ENCODE peak calls at places on chromosomes 16 and 17, in five cellular contexts. One of them, this sample, is unnamed. For H3K4me1, the result is how much of the 10 kb centered on the place peaks cover.

GRCh38 chr17:34981538-34982241 is 1.4 kb downstream of the LIG3 start:
- DNase-seq in psoas muscle: no peak
- DNase-seq in pancreas: no peak
- DNase-seq in body of pancreas: no peak
- DNase-seq in adrenal gland: no peak
- DNase-seq in this sample: no peak

GRCh38 chr16:25289466-25289865 is 31.8 kb upstream of the ZKSCAN2 start:
- DNase-seq in psoas muscle: no peak
- DNase-seq in pancreas: no peak
- DNase-seq in body of pancreas: no peak
- DNase-seq in adrenal gland: no peak
- DNase-seq in this sample: no peak

GRCh38 chr17:19534562-19535149 is 1.0 kb downstream of the SLC47A1 start:
- DNase-seq in psoas muscle: no peak
- DNase-seq in pancreas: peak
- DNase-seq in body of pancreas: no peak
- DNase-seq in adrenal gland: no peak
- DNase-seq in this sample: no peak

GRCh38 chr16:81493755-81494433 is 49.3 kb downstream of the CMIP start:
- DNase-seq in psoas muscle: no peak
- DNase-seq in pancreas: peak
- DNase-seq in body of pancreas: peak
- DNase-seq in adrenal gland: peak
- DNase-seq in this sample: no peak

GRCh38 chr17:8791910-8792270 is 7.3 kb downstream of the MFSD6L start:
- DNase-seq in psoas muscle: no peak
- DNase-seq in pancreas: no peak
- DNase-seq in body of pancreas: no peak
- DNase-seq in adrenal gland: no peak
- DNase-seq in this sample: no peak

GRCh38 chr17:46935658-46936266 is 12.8 kb downstream of the GOSR2 start:
- DNase-seq in psoas muscle: no peak
- DNase-seq in pancreas: no peak
- DNase-seq in body of pancreas: no peak
- DNase-seq in adrenal gland: no peak
- DNase-seq in this sample: no peak

GRCh38 chr16:9091867-9092281 is 430 bp downstream of the HAPSTR1 start:
- DNase-seq in psoas muscle: peak
- DNase-seq in pancreas: no peak
- DNase-seq in body of pancreas: peak
- DNase-seq in adrenal gland: peak
- DNase-seq in this sample: no peak

GRCh38 chr17:71188811-71189492 is 931.9 kb upstream of the SOX9 start:
- DNase-seq in psoas muscle: no peak
- DNase-seq in pancreas: no peak
- DNase-seq in body of pancreas: no peak
- DNase-seq in adrenal gland: no peak
- DNase-seq in this sample: no peak

GRCh38 chr17:28335959-28336871 is 654 bp downstream of the TNFAIP1 start:
- DNase-seq in psoas muscle: peak
- DNase-seq in pancreas: no peak
- DNase-seq in body of pancreas: peak
- DNase-seq in adrenal gland: peak
- DNase-seq in this sample: peak

GRCh38 chr16:72537684-72538083 is 365.7 kb upstream of the PMFBP1 start:
- DNase-seq in psoas muscle: no peak
- DNase-seq in pancreas: no peak
- DNase-seq in body of pancreas: no peak
- DNase-seq in adrenal gland: no peak
- DNase-seq in this sample: no peak

GRCh38 chr16:22814330-22815105 is 556 bp downstream of the HS3ST2 start:
- DNase-seq in psoas muscle: no peak
- DNase-seq in pancreas: peak
- DNase-seq in body of pancreas: no peak
- DNase-seq in adrenal gland: peak
- DNase-seq in this sample: no peak

GRCh38 chr17:26962255-26963162 is 331.4 kb upstream of the WSB1 start:
- DNase-seq in psoas muscle: no peak
- DNase-seq in pancreas: peak
- DNase-seq in body of pancreas: no peak
- DNase-seq in adrenal gland: no peak
- DNase-seq in this sample: no peak
- H3K4me3 ChIP-seq in psoas muscle: no peak
- H3K4me3 ChIP-seq in pancreas: no peak
- H3K4me3 ChIP-seq in body of pancreas: no peak
- H3K4me3 ChIP-seq in adrenal gland: no peak
- H3K4me3 ChIP-seq in this sample: no peak

GRCh38 chr16:12257926-12258561 is 281.5 kb downstream of the SNX29 start:
- DNase-seq in psoas muscle: no peak
- DNase-seq in pancreas: no peak
- DNase-seq in body of pancreas: peak
- DNase-seq in adrenal gland: peak
- DNase-seq in this sample: no peak
- H3K4me1 ChIP-seq in psoas muscle: under half
- H3K4me1 ChIP-seq in pancreas: under half
- H3K4me1 ChIP-seq in body of pancreas: under half
- H3K4me1 ChIP-seq in adrenal gland: under half
- H3K4me1 ChIP-seq in this sample: under half

GRCh38 chr16:55331648-55332185 is 7.7 kb downstream of the IRX6 start:
- DNase-seq in psoas muscle: no peak
- DNase-seq in pancreas: no peak
- DNase-seq in body of pancreas: no peak
- DNase-seq in adrenal gland: no peak
- DNase-seq in this sample: no peak
- H3K4me3 ChIP-seq in psoas muscle: peak
- H3K4me3 ChIP-seq in pancreas: no peak
- H3K4me3 ChIP-seq in body of pancreas: no peak
- H3K4me3 ChIP-seq in adrenal gland: no peak
- H3K4me3 ChIP-seq in this sample: no peak

DNA sequence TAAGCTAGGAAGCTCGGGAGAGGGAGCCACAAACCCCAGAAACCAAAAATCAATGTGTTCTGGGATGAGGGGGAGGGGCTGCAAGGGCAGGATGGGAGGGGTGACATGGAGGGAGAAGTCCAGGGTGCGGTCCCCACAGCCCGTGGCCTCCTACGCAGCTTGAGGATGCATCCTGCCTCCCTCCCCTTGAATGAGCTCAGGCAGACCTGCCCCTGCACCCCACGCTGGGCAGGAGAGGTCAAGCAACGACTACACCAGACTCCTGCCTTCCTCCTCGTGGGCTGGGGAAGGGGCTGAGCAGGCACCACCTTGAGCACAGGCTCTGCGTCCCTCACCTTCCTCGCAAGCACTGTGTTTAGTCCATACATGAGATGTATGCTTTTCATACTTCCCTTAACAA is 3.9 kb downstream of the ANKRD13B start:
- DNase-seq in psoas muscle: no peak
- DNase-seq in pancreas: no peak
- DNase-seq in body of pancreas: no peak
- DNase-seq in adrenal gland: no peak
- DNase-seq in this sample: no peak
- H3K4me1 ChIP-seq in psoas muscle: under half
- H3K4me1 ChIP-seq in pancreas: under half
- H3K4me1 ChIP-seq in body of pancreas: under half
- H3K4me1 ChIP-seq in adrenal gland: under half
- H3K4me1 ChIP-seq in this sample: under half

GRCh38 chr17:78332530-78332929 is 27.3 kb downstream of the SOCS3 start:
- DNase-seq in psoas muscle: no peak
- DNase-seq in pancreas: no peak
- DNase-seq in body of pancreas: no peak
- DNase-seq in adrenal gland: no peak
- DNase-seq in this sample: no peak
- H3K4me3 ChIP-seq in psoas muscle: no peak
- H3K4me3 ChIP-seq in pancreas: no peak
- H3K4me3 ChIP-seq in body of pancreas: no peak
- H3K4me3 ChIP-seq in adrenal gland: no peak
- H3K4me3 ChIP-seq in this sample: no peak

DNA sequence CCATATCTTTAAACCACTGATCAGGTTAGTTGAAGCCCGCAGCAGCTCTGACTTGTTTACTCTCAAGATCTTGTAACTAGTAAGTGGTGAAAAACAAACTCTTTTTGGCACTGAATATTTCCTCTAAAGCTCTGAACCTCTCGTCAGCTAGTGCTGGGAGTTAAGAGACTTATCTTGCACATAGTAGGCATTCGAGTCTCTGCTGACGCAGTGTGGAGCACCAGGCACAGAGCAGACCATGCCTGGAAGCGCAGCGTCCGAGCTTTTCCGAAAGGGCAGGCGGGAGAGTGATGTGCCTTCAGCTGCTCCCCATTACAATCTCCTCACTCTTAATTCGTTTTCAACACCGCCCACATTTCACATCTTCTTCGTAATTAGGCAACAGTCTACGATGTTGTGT is 63.0 kb downstream of the SMG6 start:
- DNase-seq in psoas muscle: no peak
- DNase-seq in pancreas: no peak
- DNase-seq in body of pancreas: no peak
- DNase-seq in adrenal gland: no peak
- DNase-seq in this sample: no peak
- H3K4me1 ChIP-seq in psoas muscle: under half
- H3K4me1 ChIP-seq in pancreas: under half
- H3K4me1 ChIP-seq in body of pancreas: under half
- H3K4me1 ChIP-seq in adrenal gland: under half
- H3K4me1 ChIP-seq in this sample: under half

GRCh38 chr17:76528528-76529223 is 8.8 kb downstream of the CYGB start:
- DNase-seq in psoas muscle: no peak
- DNase-seq in pancreas: no peak
- DNase-seq in body of pancreas: no peak
- DNase-seq in adrenal gland: no peak
- DNase-seq in this sample: peak
- H3K4me3 ChIP-seq in psoas muscle: peak
- H3K4me3 ChIP-seq in pancreas: no peak
- H3K4me3 ChIP-seq in body of pancreas: no peak
- H3K4me3 ChIP-seq in adrenal gland: no peak
- H3K4me3 ChIP-seq in this sample: no peak

DNA sequence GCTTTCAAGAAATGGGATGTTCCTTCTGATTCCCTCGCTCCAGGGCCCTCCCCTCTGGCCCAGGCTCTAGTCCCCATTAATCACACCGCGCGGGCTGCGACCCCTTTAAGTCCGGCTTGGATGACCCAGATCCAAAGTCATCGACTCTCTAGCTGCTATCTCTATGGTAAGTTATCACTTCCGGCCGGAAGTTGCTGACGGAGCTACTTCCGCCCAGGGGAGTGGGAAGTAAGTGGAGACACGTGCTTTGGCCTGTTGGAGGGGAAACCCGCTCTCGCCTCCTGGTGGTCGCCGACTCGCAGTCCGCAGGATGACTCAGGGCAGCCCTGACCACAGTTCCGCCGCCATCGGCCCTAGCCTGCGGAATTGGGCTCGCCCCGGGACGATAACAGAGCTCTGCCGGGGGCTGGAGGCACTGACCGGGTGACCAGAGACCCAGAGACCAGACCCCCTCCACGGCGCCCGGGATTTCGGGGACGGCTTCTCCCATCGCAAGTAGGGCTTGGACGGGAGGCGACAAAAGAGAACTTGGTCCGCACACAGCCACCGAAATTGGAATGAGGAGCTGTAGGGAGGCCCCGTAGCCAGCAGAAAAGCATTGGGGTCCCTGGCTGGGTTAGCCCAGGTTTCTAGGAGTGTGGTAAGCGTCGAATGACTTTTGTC is 52.2 kb upstream of the SEC14L1 start:
- DNase-seq in psoas muscle: peak
- DNase-seq in pancreas: peak
- DNase-seq in body of pancreas: peak
- DNase-seq in adrenal gland: peak
- DNase-seq in this sample: peak
- H3K4me1 ChIP-seq in psoas muscle: under half
- H3K4me1 ChIP-seq in pancreas: under half
- H3K4me1 ChIP-seq in body of pancreas: under half
- H3K4me1 ChIP-seq in adrenal gland: under half
- H3K4me1 ChIP-seq in this sample: under half

DNA sequence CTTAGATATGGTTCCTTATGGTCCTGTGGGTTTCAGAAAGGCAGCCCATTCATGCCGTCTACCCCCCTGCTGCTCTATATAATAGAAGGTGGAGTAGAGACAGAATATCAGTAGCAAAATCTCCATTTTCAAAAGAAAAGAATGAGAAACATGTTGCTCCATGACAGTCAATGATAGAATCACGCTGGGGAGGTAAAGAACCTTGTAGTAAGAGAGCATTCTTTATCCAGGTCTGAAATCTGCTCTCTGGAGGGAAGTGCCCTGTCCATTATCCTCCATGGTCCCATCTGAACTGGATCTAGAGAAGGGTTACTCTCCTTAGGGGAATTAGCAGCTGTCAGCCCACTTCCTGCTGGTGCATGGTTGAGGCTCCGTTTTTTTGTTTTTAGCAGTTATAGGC is 272.8 kb downstream of the WWOX start:
- DNase-seq in psoas muscle: no peak
- DNase-seq in pancreas: no peak
- DNase-seq in body of pancreas: no peak
- DNase-seq in adrenal gland: no peak
- DNase-seq in this sample: no peak
- H3K4me3 ChIP-seq in psoas muscle: no peak
- H3K4me3 ChIP-seq in pancreas: no peak
- H3K4me3 ChIP-seq in body of pancreas: no peak
- H3K4me3 ChIP-seq in adrenal gland: no peak
- H3K4me3 ChIP-seq in this sample: no peak

This sample was measured in ovary.